ENCODE peak calls at places on chromosomes 12 and 14, in ten cellular contexts. E is stomach, O is heart left ventricle, H is H1, Y is uterus, Q is IMR-90, B is ovary, T is tibial nerve, V is body of pancreas, P is spleen. J is an unnamed sample.

GRCh38 chr14:77177623-77178185 is 3.9 kb upstream of the TMEM63C start:
- DNase-seq in E (no peak), O (no peak), H (no peak), Y (no peak), Q (no peak), B (no peak), T (no peak), V (no peak), P (no peak), J (no peak)

GRCh38 chr12:6688543-6688999 is 604 bp downstream of the ZNF384 start:
- DNase-seq in E (peak), O (peak), H (peak), Y (no peak), Q (peak), B (peak), T (peak), V (peak), P (peak), J (no peak)

GRCh38 chr14:57212919-57213318 is 55.8 kb downstream of the EXOC5 start:
- DNase-seq in E (no peak), O (no peak), H (no peak), Y (no peak), Q (peak), B (no peak), T (no peak), V (no peak), P (no peak), J (no peak)

GRCh38 chr14:102688290-102688689 is 89.0 kb upstream of the TRAF3 start:
- DNase-seq in E (no peak), O (no peak), H (no peak), Y (no peak), Q (no peak), B (no peak), T (no peak), V (no peak), P (no peak), J (no peak)

GRCh38 chr14:54803926-54804719 is 98.5 kb downstream of the GCH1 start:
- DNase-seq in E (no peak), O (no peak), H (no peak), Y (no peak), Q (no peak), B (no peak), T (no peak), V (no peak), P (no peak), J (no peak)

GRCh38 chr12:91511795-91512420 is 329.3 kb upstream of the DCN start:
- DNase-seq in E (no peak), O (no peak), H (no peak), Y (no peak), Q (no peak), B (no peak), T (no peak), V (no peak), P (no peak), J (no peak)

GRCh38 chr12:123444396-123445026 is 8.0 kb upstream of the RILPL2 start:
- DNase-seq in E (no peak), O (no peak), H (no peak), Y (no peak), Q (peak), B (no peak), T (no peak), V (no peak), P (no peak), J (no peak)

GRCh38 chr14:104280902-104281767 is 142.7 kb downstream of the KIF26A start:
- DNase-seq in E (peak), O (peak), H (no peak), Y (peak), Q (no peak), B (peak), T (no peak), V (peak), P (peak), J (no peak)

GRCh38 chr12:100826323-100826722 is 31.7 kb downstream of the ANO4 start:
- DNase-seq in E (peak), O (peak), H (no peak), Y (peak), Q (peak), B (peak), T (peak), V (peak), P (no peak), J (no peak)

GRCh38 chr12:56011509-56012090 is 9.2 kb upstream of the IKZF4 start:
- DNase-seq in E (no peak), O (no peak), H (no peak), Y (no peak), Q (no peak), B (no peak), T (no peak), V (no peak), P (no peak), J (no peak)

GRCh38 chr12:88393017-88393767 is 187.1 kb downstream of the KITLG start:
- DNase-seq in E (no peak), O (no peak), H (no peak), Y (no peak), Q (peak), B (no peak), T (no peak), V (no peak), P (no peak), J (no peak)

GRCh38 chr12:96810057-96810456 is 97.0 kb upstream of the NEDD1 start:
- DNase-seq in E (no peak), O (no peak), H (no peak), Y (no peak), Q (no peak), B (no peak), T (no peak), V (no peak), P (no peak), J (no peak)

DNA sequence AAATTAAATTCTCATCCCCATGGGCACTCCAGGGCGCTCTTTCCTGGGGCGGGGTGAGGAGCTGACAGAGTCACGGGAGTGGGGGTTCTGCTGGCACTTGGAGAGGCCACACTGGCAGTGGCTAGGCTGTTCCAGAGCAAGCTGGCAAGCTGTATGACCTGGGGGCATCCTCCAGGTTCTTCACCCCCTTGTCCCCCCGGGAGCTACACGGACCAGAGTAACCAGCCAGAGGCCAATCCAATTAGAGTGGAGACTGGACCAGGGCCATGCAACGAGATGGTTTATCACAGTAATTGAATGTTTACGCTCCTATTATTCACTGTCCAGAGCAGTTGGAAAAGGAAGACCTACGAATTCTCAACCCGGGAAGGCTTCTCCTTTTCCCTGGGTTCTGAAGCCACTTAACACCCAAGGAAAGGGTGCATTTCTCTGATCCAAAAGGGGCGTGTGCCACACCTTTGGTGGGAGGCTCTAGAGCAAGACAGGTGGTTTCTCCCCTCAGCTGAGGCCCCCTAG is 43.8 kb upstream of the PNMA1 start:
- DNase-seq in E (no peak), O (peak), H (no peak), Y (no peak), Q (no peak), B (no peak), T (no peak), V (no peak), P (peak), J (no peak)
- TF ChIP-seq POLR2A in E (no peak), O (no peak), H (no peak), Y (no peak), Q (no peak), B (no peak), T (no peak), V (no peak), P (no peak), J (no peak)

GRCh38 chr14:68627868-68628604 is 164.8 kb downstream of the ZFP36L1 start:
- DNase-seq in E (peak), O (peak), H (peak), Y (no peak), Q (no peak), B (no peak), T (no peak), V (peak), P (peak), J (peak)
- TF ChIP-seq POLR2A in E (no peak), O (no peak), H (peak), Y (no peak), Q (no peak), B (no peak), T (peak), V (peak), P (no peak), J (no peak)

DNA sequence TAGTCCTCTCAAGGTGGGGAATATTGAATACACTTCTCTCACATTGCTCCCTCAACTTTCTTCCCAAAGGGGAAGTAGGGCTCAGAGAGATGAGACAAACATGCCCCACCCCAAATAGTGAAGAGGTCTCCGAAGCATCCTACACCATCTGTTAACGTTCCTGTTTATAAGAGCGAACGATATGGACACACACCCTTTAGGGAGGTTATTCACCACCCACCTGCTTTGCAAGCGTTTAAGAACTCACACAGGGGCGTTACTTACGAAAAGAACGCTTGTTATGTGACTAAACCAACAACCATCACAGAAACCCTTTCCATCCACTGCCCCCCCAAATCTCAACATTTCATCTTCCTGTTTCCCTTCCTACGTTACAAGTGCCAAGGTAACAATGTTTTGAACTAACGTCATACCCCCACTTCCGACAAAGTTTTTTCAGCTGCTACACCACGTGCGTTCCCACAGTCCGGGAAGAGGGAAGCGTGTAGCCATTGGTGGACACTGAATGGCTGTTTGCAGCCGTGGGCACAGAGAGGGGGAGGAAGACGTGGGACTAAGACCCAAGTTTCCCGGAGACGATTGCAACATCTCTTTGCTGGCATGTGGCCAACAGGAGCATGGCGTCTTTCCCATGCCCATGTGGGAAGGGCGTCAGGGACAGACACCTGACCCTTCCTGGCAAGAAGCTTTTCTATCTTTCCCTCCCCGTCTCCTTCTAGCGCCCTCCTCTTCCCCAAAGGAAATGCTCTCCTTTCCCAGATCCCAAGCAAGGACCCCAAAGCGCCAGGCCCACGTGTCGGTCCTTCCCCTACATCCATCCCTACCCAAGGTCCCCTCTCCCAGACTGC is 1.2 kb downstream of the YBX3 start:
- DNase-seq in E (peak), O (peak), H (no peak), Y (peak), Q (peak), B (peak), T (peak), V (peak), P (peak), J (peak)
- TF ChIP-seq POLR2A in E (no peak), O (no peak), H (peak), Y (peak), Q (peak), B (peak), T (peak), V (peak), P (peak), J (peak)

GRCh38 chr14:24211311-24211710 is 2.0 kb downstream of the CHMP4A start:
- DNase-seq in E (no peak), O (no peak), H (no peak), Y (no peak), Q (no peak), B (peak), T (no peak), V (no peak), P (no peak), J (no peak)
- TF ChIP-seq POLR2A in E (no peak), O (no peak), H (peak), Y (no peak), Q (no peak), B (no peak), T (no peak), V (no peak), P (no peak), J (no peak)

GRCh38 chr12:118033902-118034301 is 17.4 kb downstream of the RFC5 start:
- DNase-seq in E (no peak), O (no peak), H (no peak), Y (no peak), Q (peak), B (no peak), T (no peak), V (no peak), P (no peak), J (no peak)
- TF ChIP-seq POLR2A in E (no peak), O (no peak), H (no peak), Y (no peak), Q (no peak), B (no peak), T (no peak), V (no peak), P (no peak), J (peak)